ENCODE peak calls at places on chromosomes 3 and 15, in four cellular contexts. I, M, U and Z are unnamed samples.

GRCh38 chr15:77168211-77168610 is 97.3 kb upstream of the TSPAN3 start:
- DNase-seq in I (no peak), M (no peak), U (no peak), Z (no peak)

GRCh38 chr15:78194568-78194925 is 39.8 kb downstream of the ACSBG1 start:
- DNase-seq in I (no peak), M (no peak), U (no peak), Z (no peak)

GRCh38 chr3:126982125-126982521 is 792 bp upstream of the PLXNA1 start:
- DNase-seq in I (no peak), M (no peak), U (no peak), Z (peak)

GRCh38 chr3:79467721-79468120 is 300.1 kb downstream of the ROBO1 start:
- DNase-seq in I (no peak), M (no peak), U (no peak), Z (no peak)

GRCh38 chr15:80727196-80727595 is 32.1 kb downstream of the ABHD17C start:
- DNase-seq in I (no peak), M (no peak), U (no peak), Z (no peak)

GRCh38 chr3:24410861-24411260 is 83.8 kb downstream of the THRB start:
- DNase-seq in I (no peak), M (no peak), U (no peak), Z (no peak)

GRCh38 chr15:40372966-40373365 is 9.6 kb upstream of the KNSTRN start:
- DNase-seq in I (no peak), M (no peak), U (no peak), Z (no peak)

GRCh38 chr3:135237371-135237770 is 442.3 kb downstream of the EPHB1 start:
- DNase-seq in I (no peak), M (no peak), U (no peak), Z (no peak)

GRCh38 chr15:96322401-96323249 is 7.9 kb upstream of the NR2F2 start:
- DNase-seq in I (no peak), M (no peak), U (peak), Z (no peak)

GRCh38 chr3:152318512-152318911 is 49.8 kb downstream of the MBNL1 start:
- DNase-seq in I (no peak), M (no peak), U (no peak), Z (no peak)

GRCh38 chr3:171461087-171461917 is 1.1 kb upstream of the TNIK start:
- DNase-seq in I (peak), M (no peak), U (peak), Z (no peak)

GRCh38 chr15:59104912-59105732 is at the start of gene CCNB2:
- DNase-seq in I (peak), M (peak), U (peak), Z (peak)

GRCh38 chr3:114760679-114761078 is 386.4 kb downstream of the ZBTB20 start:
- DNase-seq in I (no peak), M (no peak), U (no peak), Z (no peak)

GRCh38 chr3:79937567-79937966 is 169.8 kb upstream of the ROBO1 start:
- DNase-seq in I (no peak), M (no peak), U (no peak), Z (no peak)

GRCh38 chr3:112519424-112520001 is 20.2 kb upstream of the BTLA start:
- DNase-seq in I (no peak), M (no peak), U (no peak), Z (no peak)

GRCh38 chr3:106440672-106441071 is 571.9 kb upstream of the CBLB start:
- DNase-seq in I (no peak), M (no peak), U (no peak), Z (no peak)

GRCh38 chr3:106431698-106432097 is 562.9 kb upstream of the CBLB start:
- DNase-seq in I (no peak), M (no peak), U (no peak), Z (no peak)

GRCh38 chr3:106438916-106439315 is 570.1 kb upstream of the CBLB start:
- DNase-seq in I (no peak), M (no peak), U (no peak), Z (no peak)

GRCh38 chr3:106435899-106436453 is 567.2 kb upstream of the CBLB start:
- DNase-seq in I (no peak), M (no peak), U (no peak), Z (no peak)
- TF ChIP-seq CTCF in I (peak), M (no peak), U (no peak), Z (no peak)

GRCh38 chr3:123781138-123781537 is 103.0 kb downstream of the MYLK start:
- DNase-seq in I (no peak), M (no peak), U (no peak), Z (no peak)
- TF ChIP-seq CTCF in I (no peak), M (no peak), U (no peak), Z (no peak)

GRCh38 chr15:45221053-45221599 is 30.9 kb upstream of the SLC28A2 start:
- DNase-seq in I (no peak), M (no peak), U (no peak), Z (no peak)

GRCh38 chr15:45228931-45229330 is 23.1 kb upstream of the SLC28A2 start:
- DNase-seq in I (no peak), M (no peak), U (no peak), Z (no peak)

GRCh38 chr15:45221967-45222366 is 30.1 kb upstream of the SLC28A2 start:
- DNase-seq in I (no peak), M (no peak), U (no peak), Z (no peak)

GRCh38 chr15:45224596-45225217 is 27.3 kb upstream of the SLC28A2 start:
- DNase-seq in I (no peak), M (no peak), U (no peak), Z (no peak)

GRCh38 chr15:45225506-45226273 is 26.3 kb upstream of the SLC28A2 start:
- DNase-seq in I (no peak), M (no peak), U (no peak), Z (no peak)
- TF ChIP-seq CTCF in I (no peak), M (no peak), U (no peak), Z (no peak)

DNA sequence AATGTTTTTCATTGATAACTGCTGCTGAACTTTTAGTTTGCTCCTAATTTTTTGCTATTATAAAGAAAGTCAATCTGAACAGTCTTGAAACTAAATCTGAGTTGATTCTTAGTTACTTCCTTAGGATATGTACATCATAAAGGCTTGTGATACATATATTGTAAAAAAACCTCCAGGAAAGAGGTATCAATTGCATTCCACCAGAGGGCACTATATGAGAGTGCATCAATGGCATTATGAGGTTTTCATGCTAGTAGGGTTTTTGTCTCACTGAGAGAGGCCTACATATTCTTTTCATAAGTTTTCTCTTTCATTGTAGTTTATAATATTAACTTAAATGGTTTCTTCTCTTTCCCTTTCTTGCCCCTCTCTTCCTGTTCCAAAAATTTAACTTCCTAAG is 46.9 kb downstream of the PIK3R4 start:
- DNase-seq in I (no peak), M (no peak), U (no peak), Z (no peak)
- TF ChIP-seq CTCF in I (no peak), M (no peak), U (no peak), Z (no peak)

GRCh38 chr3:193826126-193826795 is 233.3 kb downstream of the OPA1 start:
- DNase-seq in I (no peak), M (no peak), U (no peak), Z (no peak)
- TF ChIP-seq CTCF in I (no peak), M (no peak), U (no peak), Z (no peak)

GRCh38 chr3:15973414-15973813 is 175.6 kb upstream of the ANKRD28 start:
- DNase-seq in I (no peak), M (no peak), U (no peak), Z (no peak)

GRCh38 chr3:15973930-15974329 is 176.2 kb upstream of the ANKRD28 start:
- DNase-seq in I (no peak), M (no peak), U (no peak), Z (no peak)

GRCh38 chr3:15976524-15976923 is 178.7 kb upstream of the ANKRD28 start:
- DNase-seq in I (no peak), M (no peak), U (no peak), Z (no peak)

GRCh38 chr3:15977089-15977488 is 179.3 kb upstream of the ANKRD28 start:
- DNase-seq in I (no peak), M (no peak), U (no peak), Z (no peak)

GRCh38 chr3:15974647-15975046 is 176.9 kb upstream of the ANKRD28 start:
- DNase-seq in I (no peak), M (no peak), U (no peak), Z (no peak)
- TF ChIP-seq CTCF in I (no peak), M (no peak), U (no peak), Z (no peak)

GRCh38 chr15:64092864-64093626 is 593 bp downstream of the CIAO2A start:
- DNase-seq in I (peak), M (no peak), U (peak), Z (peak)

GRCh38 chr15:64093627-64094417 is at the start of gene CIAO2A:
- DNase-seq in I (peak), M (peak), U (peak), Z (peak)

GRCh38 chr15:64096486-64097431 is 977 bp downstream of the SNX1 start:
- DNase-seq in I (no peak), M (no peak), U (no peak), Z (no peak)

GRCh38 chr15:64095431-64095794 is 369 bp upstream of the SNX1 start:
- DNase-seq in I (no peak), M (no peak), U (no peak), Z (no peak)

GRCh38 chr15:64095795-64096485 is at the start of gene SNX1:
- DNase-seq in I (peak), M (peak), U (peak), Z (peak)
- TF ChIP-seq CTCF in I (no peak), M (peak), U (no peak), Z (no peak)

DNA sequence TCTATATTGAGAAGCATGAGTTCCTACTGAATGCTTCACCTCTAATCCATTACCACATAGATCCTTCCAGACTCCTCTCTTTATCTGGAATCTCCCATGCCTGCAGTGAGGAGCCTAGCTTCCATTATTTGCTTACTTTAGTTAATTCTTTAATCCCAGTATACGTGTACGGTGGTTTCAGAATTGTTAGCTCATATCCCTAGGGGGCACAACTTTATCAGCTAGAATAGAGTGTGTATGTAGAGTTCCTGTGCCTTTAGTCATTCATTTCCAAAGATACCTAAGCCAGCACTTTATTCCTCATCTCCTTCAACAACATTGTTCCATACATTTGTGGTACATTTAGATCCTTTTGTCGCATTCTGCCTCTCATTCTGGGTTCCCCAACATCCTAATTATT is 226.0 kb downstream of the TJP1 start:
- DNase-seq in I (no peak), M (no peak), U (no peak), Z (no peak)
- TF ChIP-seq CTCF in I (no peak), M (no peak), U (no peak), Z (no peak)